ENCODE peak calls at places on chromosomes 1 and 21, in seven cellular contexts. One of them, this sample, is unnamed. For H3K4me1, the result is how much of the 10 kb centered on the place peaks cover.

GRCh38 chr1:208243522-208243850 is 698 bp downstream of the PLXNA2 start:
- DNase-seq in SJSA1: peak
- DNase-seq in HCT116: no peak
- DNase-seq in MM.1S: peak
- DNase-seq in psoas muscle: no peak
- DNase-seq in IMR-90: no peak
- DNase-seq in mammary epithelial cell: peak
- DNase-seq in this sample: peak

GRCh38 chr1:219432191-219432606 is 180.7 kb downstream of the ZC3H11B start:
- DNase-seq in SJSA1: no peak
- DNase-seq in HCT116: no peak
- DNase-seq in MM.1S: no peak
- DNase-seq in psoas muscle: no peak
- DNase-seq in IMR-90: no peak
- DNase-seq in mammary epithelial cell: no peak
- DNase-seq in this sample: no peak

GRCh38 chr1:17207966-17208418 is 3.1 kb downstream of the PADI1 start:
- DNase-seq in SJSA1: peak
- DNase-seq in HCT116: peak
- DNase-seq in MM.1S: no peak
- DNase-seq in psoas muscle: peak
- DNase-seq in IMR-90: peak
- DNase-seq in mammary epithelial cell: peak
- DNase-seq in this sample: peak

GRCh38 chr1:77742011-77742555 is 17.6 kb downstream of the USP33 start:
- DNase-seq in SJSA1: no peak
- DNase-seq in HCT116: no peak
- DNase-seq in MM.1S: no peak
- DNase-seq in psoas muscle: no peak
- DNase-seq in IMR-90: no peak
- DNase-seq in mammary epithelial cell: no peak
- DNase-seq in this sample: no peak

GRCh38 chr1:47298025-47298699 is 15.8 kb downstream of the STIL start:
- DNase-seq in SJSA1: no peak
- DNase-seq in HCT116: no peak
- DNase-seq in MM.1S: no peak
- DNase-seq in psoas muscle: no peak
- DNase-seq in IMR-90: no peak
- DNase-seq in mammary epithelial cell: no peak
- DNase-seq in this sample: no peak

GRCh38 chr1:203652718-203653461 is 26.3 kb downstream of the ATP2B4 start:
- DNase-seq in SJSA1: no peak
- DNase-seq in HCT116: no peak
- DNase-seq in MM.1S: no peak
- DNase-seq in psoas muscle: no peak
- DNase-seq in IMR-90: no peak
- DNase-seq in mammary epithelial cell: no peak
- DNase-seq in this sample: peak

GRCh38 chr1:40665335-40666171 is at the start of gene RIMS3:
- DNase-seq in SJSA1: peak
- DNase-seq in HCT116: peak
- DNase-seq in MM.1S: peak
- DNase-seq in psoas muscle: peak
- DNase-seq in IMR-90: peak
- DNase-seq in mammary epithelial cell: peak
- DNase-seq in this sample: peak

GRCh38 chr1:156291226-156292061 is 4.0 kb downstream of the GLMP start:
- DNase-seq in SJSA1: peak
- DNase-seq in HCT116: no peak
- DNase-seq in MM.1S: peak
- DNase-seq in psoas muscle: peak
- DNase-seq in IMR-90: peak
- DNase-seq in mammary epithelial cell: no peak
- DNase-seq in this sample: no peak

GRCh38 chr1:167987174-167987573 is 50.3 kb upstream of the MPC2 start:
- DNase-seq in SJSA1: no peak
- DNase-seq in HCT116: no peak
- DNase-seq in MM.1S: no peak
- DNase-seq in psoas muscle: no peak
- DNase-seq in IMR-90: peak
- DNase-seq in mammary epithelial cell: peak
- DNase-seq in this sample: no peak

GRCh38 chr1:68228833-68229232 is 3.5 kb downstream of the WLS start:
- DNase-seq in SJSA1: no peak
- DNase-seq in HCT116: no peak
- DNase-seq in MM.1S: no peak
- DNase-seq in psoas muscle: no peak
- DNase-seq in IMR-90: peak
- DNase-seq in mammary epithelial cell: peak
- DNase-seq in this sample: no peak

GRCh38 chr1:85327759-85328158 is 51.3 kb upstream of the BCL10 start:
- DNase-seq in SJSA1: no peak
- DNase-seq in HCT116: no peak
- DNase-seq in MM.1S: no peak
- DNase-seq in psoas muscle: no peak
- DNase-seq in IMR-90: peak
- DNase-seq in mammary epithelial cell: no peak
- DNase-seq in this sample: no peak

GRCh38 chr1:33709780-33710713 is 153.8 kb upstream of the HMGB4 start:
- DNase-seq in SJSA1: peak
- DNase-seq in HCT116: no peak
- DNase-seq in MM.1S: no peak
- DNase-seq in psoas muscle: no peak
- DNase-seq in IMR-90: no peak
- DNase-seq in mammary epithelial cell: no peak
- DNase-seq in this sample: no peak

GRCh38 chr1:231181271-231181670 is 19.4 kb downstream of the TRIM67 start:
- DNase-seq in SJSA1: no peak
- DNase-seq in HCT116: no peak
- DNase-seq in MM.1S: no peak
- DNase-seq in psoas muscle: no peak
- DNase-seq in IMR-90: no peak
- DNase-seq in mammary epithelial cell: no peak
- DNase-seq in this sample: no peak

GRCh38 chr1:210932104-210932503 is 201.8 kb downstream of the KCNH1 start:
- DNase-seq in SJSA1: no peak
- DNase-seq in HCT116: no peak
- DNase-seq in MM.1S: no peak
- DNase-seq in psoas muscle: no peak
- DNase-seq in IMR-90: no peak
- DNase-seq in mammary epithelial cell: no peak
- DNase-seq in this sample: no peak

GRCh38 chr1:170196490-170196889 is 50.7 kb downstream of the NTMT2 start:
- DNase-seq in SJSA1: no peak
- DNase-seq in HCT116: no peak
- DNase-seq in MM.1S: no peak
- DNase-seq in psoas muscle: no peak
- DNase-seq in IMR-90: no peak
- DNase-seq in mammary epithelial cell: no peak
- DNase-seq in this sample: no peak

GRCh38 chr21:33075128-33075527 is 5.2 kb downstream of the OLIG1 start:
- DNase-seq in SJSA1: no peak
- DNase-seq in HCT116: no peak
- DNase-seq in MM.1S: no peak
- DNase-seq in psoas muscle: no peak
- DNase-seq in IMR-90: no peak
- DNase-seq in mammary epithelial cell: no peak
- DNase-seq in this sample: no peak

GRCh38 chr1:117173711-117174110 is 37.0 kb downstream of the VTCN1 start:
- DNase-seq in SJSA1: no peak
- DNase-seq in HCT116: no peak
- DNase-seq in MM.1S: no peak
- DNase-seq in psoas muscle: no peak
- DNase-seq in IMR-90: no peak
- DNase-seq in mammary epithelial cell: no peak
- DNase-seq in this sample: no peak

GRCh38 chr1:66493731-66494130 is 40.2 kb upstream of the SGIP1 start:
- DNase-seq in SJSA1: no peak
- DNase-seq in HCT116: no peak
- DNase-seq in MM.1S: no peak
- DNase-seq in psoas muscle: no peak
- DNase-seq in IMR-90: peak
- DNase-seq in mammary epithelial cell: no peak
- DNase-seq in this sample: no peak

GRCh38 chr21:42117229-42118048 is 46.3 kb downstream of the UMODL1 start:
- DNase-seq in SJSA1: peak
- DNase-seq in HCT116: peak
- DNase-seq in MM.1S: peak
- DNase-seq in psoas muscle: peak
- DNase-seq in IMR-90: peak
- DNase-seq in mammary epithelial cell: peak
- DNase-seq in this sample: peak

GRCh38 chr21:45004481-45005263 is 64.8 kb downstream of the SLX9 start:
- DNase-seq in SJSA1: no peak
- DNase-seq in HCT116: no peak
- DNase-seq in MM.1S: no peak
- DNase-seq in psoas muscle: peak
- DNase-seq in IMR-90: peak
- DNase-seq in mammary epithelial cell: peak
- DNase-seq in this sample: no peak

GRCh38 chr1:27572019-27572678 is 31.8 kb downstream of the AHDC1 start:
- DNase-seq in SJSA1: no peak
- DNase-seq in HCT116: no peak
- DNase-seq in MM.1S: no peak
- DNase-seq in psoas muscle: peak
- DNase-seq in IMR-90: no peak
- DNase-seq in mammary epithelial cell: no peak
- DNase-seq in this sample: no peak
- H3K27ac ChIP-seq in SJSA1: no peak
- H3K27ac ChIP-seq in HCT116: peak
- H3K27ac ChIP-seq in MM.1S: no peak
- H3K27ac ChIP-seq in psoas muscle: peak
- H3K27ac ChIP-seq in IMR-90: no peak
- H3K27ac ChIP-seq in mammary epithelial cell: peak
- H3K27ac ChIP-seq in this sample: no peak

DNA sequence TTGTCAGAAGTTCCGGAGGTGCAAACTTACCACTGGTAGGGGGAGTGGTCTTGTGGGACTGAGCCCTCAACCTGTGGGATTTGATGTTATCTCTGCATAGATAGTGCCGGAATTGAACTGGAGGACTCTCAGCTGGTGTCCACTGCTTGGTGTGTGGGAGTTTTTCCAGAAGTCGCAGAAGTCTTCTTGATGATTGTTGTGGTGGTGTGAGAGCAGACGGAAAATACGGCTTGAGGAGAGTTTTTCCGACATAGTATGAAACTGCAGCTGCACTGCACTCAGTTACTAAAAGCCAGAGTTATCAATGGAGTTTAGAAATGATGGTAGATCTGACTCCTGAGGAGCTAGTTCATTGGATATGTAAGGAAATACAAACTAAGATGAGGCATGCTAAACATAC is 14.9 kb downstream of the RGS5 start:
- DNase-seq in SJSA1: no peak
- DNase-seq in HCT116: no peak
- DNase-seq in MM.1S: no peak
- DNase-seq in psoas muscle: no peak
- DNase-seq in IMR-90: no peak
- DNase-seq in mammary epithelial cell: no peak
- DNase-seq in this sample: no peak
- H3K4me1 ChIP-seq in SJSA1: under half
- H3K4me1 ChIP-seq in HCT116: under half
- H3K4me1 ChIP-seq in MM.1S: under half
- H3K4me1 ChIP-seq in psoas muscle: under half
- H3K4me1 ChIP-seq in IMR-90: under half
- H3K4me1 ChIP-seq in mammary epithelial cell: under half
- H3K4me1 ChIP-seq in this sample: under half

GRCh38 chr1:223364685-223365382 is 858 bp upstream of the SUSD4 start:
- DNase-seq in SJSA1: no peak
- DNase-seq in HCT116: no peak
- DNase-seq in MM.1S: peak
- DNase-seq in psoas muscle: no peak
- DNase-seq in IMR-90: no peak
- DNase-seq in mammary epithelial cell: no peak
- DNase-seq in this sample: peak
- H3K4me3 ChIP-seq in SJSA1: peak
- H3K4me3 ChIP-seq in HCT116: no peak
- H3K4me3 ChIP-seq in MM.1S: peak
- H3K4me3 ChIP-seq in psoas muscle: peak
- H3K4me3 ChIP-seq in IMR-90: no peak
- H3K4me3 ChIP-seq in mammary epithelial cell: no peak
- H3K4me3 ChIP-seq in this sample: peak

GRCh38 chr1:228810385-228810784 is 75.1 kb downstream of the RHOU start:
- DNase-seq in SJSA1: no peak
- DNase-seq in HCT116: no peak
- DNase-seq in MM.1S: no peak
- DNase-seq in psoas muscle: no peak
- DNase-seq in IMR-90: no peak
- DNase-seq in mammary epithelial cell: no peak
- DNase-seq in this sample: no peak

GRCh38 chr1:228809621-228810313 is 74.5 kb downstream of the RHOU start:
- DNase-seq in SJSA1: no peak
- DNase-seq in HCT116: no peak
- DNase-seq in MM.1S: no peak
- DNase-seq in psoas muscle: no peak
- DNase-seq in IMR-90: no peak
- DNase-seq in mammary epithelial cell: peak
- DNase-seq in this sample: no peak

GRCh38 chr1:228813006-228813405 is 77.7 kb downstream of the RHOU start:
- DNase-seq in SJSA1: no peak
- DNase-seq in HCT116: no peak
- DNase-seq in MM.1S: no peak
- DNase-seq in psoas muscle: no peak
- DNase-seq in IMR-90: no peak
- DNase-seq in mammary epithelial cell: no peak
- DNase-seq in this sample: no peak

GRCh38 chr1:228810855-228811654 is 75.8 kb downstream of the RHOU start:
- DNase-seq in SJSA1: no peak
- DNase-seq in HCT116: no peak
- DNase-seq in MM.1S: peak
- DNase-seq in psoas muscle: no peak
- DNase-seq in IMR-90: no peak
- DNase-seq in mammary epithelial cell: no peak
- DNase-seq in this sample: no peak

GRCh38 chr1:228811655-228812315 is 76.5 kb downstream of the RHOU start:
- DNase-seq in SJSA1: no peak
- DNase-seq in HCT116: no peak
- DNase-seq in MM.1S: no peak
- DNase-seq in psoas muscle: no peak
- DNase-seq in IMR-90: no peak
- DNase-seq in mammary epithelial cell: no peak
- DNase-seq in this sample: no peak
- H3K27ac ChIP-seq in SJSA1: no peak
- H3K27ac ChIP-seq in HCT116: no peak
- H3K27ac ChIP-seq in MM.1S: peak
- H3K27ac ChIP-seq in psoas muscle: no peak
- H3K27ac ChIP-seq in IMR-90: no peak
- H3K27ac ChIP-seq in mammary epithelial cell: no peak
- H3K27ac ChIP-seq in this sample: no peak